ENCODE peak calls at places on chromosome 5, in four cellular contexts. I, Q, X and F are unnamed samples.

GRCh38 chr5:171336486-171337206 is 27.6 kb downstream of the TLX3 start:
- DNase-seq in I (no peak), Q (no peak), X (no peak), F (peak; percentile 51)

GRCh38 chr5:42756630-42757601 is at the start of gene CCDC152:
- DNase-seq in I (no peak), Q (peak; percentile 11), X (no peak), F (peak; percentile 78)

GRCh38 chr5:149526855-149527590 is 24.2 kb downstream of the CSNK1A1 start:
- DNase-seq in I (no peak), Q (no peak), X (no peak), F (no peak)

GRCh38 chr5:40046792-40047191 is 622.0 kb upstream of the DAB2 start:
- DNase-seq in I (no peak), Q (no peak), X (no peak), F (no peak)

GRCh38 chr5:177984565-177985166 is 11.4 kb downstream of the PROP1 start:
- DNase-seq in I (no peak), Q (no peak), X (no peak), F (peak; percentile 36)

GRCh38 chr5:110815916-110816605 is 77.3 kb downstream of the SLC25A46 start:
- DNase-seq in I (no peak), Q (no peak), X (no peak), F (no peak)

GRCh38 chr5:38878391-38879090 is 32.7 kb downstream of the OSMR start:
- DNase-seq in I (no peak), Q (no peak), X (no peak), F (no peak)

GRCh38 chr5:88480766-88481499 is 212.3 kb upstream of the TMEM161B start:
- DNase-seq in I (no peak), Q (no peak), X (no peak), F (no peak)

GRCh38 chr5:179129607-179130071 is 69.5 kb downstream of the ZNF354C start:
- DNase-seq in I (no peak), Q (no peak), X (no peak), F (no peak)

GRCh38 chr5:56564451-56565223 is 250.7 kb upstream of the MAP3K1 start:
- DNase-seq in I (no peak), Q (no peak), X (peak; percentile 19), F (no peak)

GRCh38 chr5:25427233-25427632 is 782.5 kb upstream of the CDH10 start:
- DNase-seq in I (no peak), Q (no peak), X (no peak), F (no peak)

GRCh38 chr5:126124706-126125345 is 298.4 kb upstream of the GRAMD2B start:
- DNase-seq in I (no peak), Q (no peak), X (no peak), F (no peak)

GRCh38 chr5:108564441-108564840 is 182.5 kb upstream of the FBXL17 start:
- DNase-seq in I (no peak), Q (no peak), X (no peak), F (no peak)

GRCh38 chr5:11384441-11385250 is 519.6 kb downstream of the CTNND2 start:
- DNase-seq in I (no peak), Q (no peak), X (no peak), F (peak; percentile 33)

GRCh38 chr5:112551437-112552018 is 132.5 kb upstream of the EPB41L4A start:
- DNase-seq in I (no peak), Q (peak; percentile 44), X (peak; percentile 39), F (no peak)

GRCh38 chr5:43075319-43076293 is 35.5 kb upstream of the ANXA2R start:
- DNase-seq in I (no peak), Q (peak; percentile 58), X (no peak), F (no peak)

GRCh38 chr5:145941677-145942130 is 5.3 kb downstream of the SH3RF2 start:
- DNase-seq in I (no peak), Q (no peak), X (no peak), F (no peak)

GRCh38 chr5:117692606-117693005 is 1118.0 kb upstream of the SEMA6A start:
- DNase-seq in I (no peak), Q (no peak), X (no peak), F (no peak)

GRCh38 chr5:99019812-99020697 is 91.2 kb upstream of the CHD1 start:
- DNase-seq in I (no peak), Q (no peak), X (peak; percentile 59), F (no peak)

GRCh38 chr5:38672059-38672791 is 115.8 kb upstream of the LIFR start:
- DNase-seq in I (no peak), Q (no peak), X (peak; percentile 64), F (no peak)

DNA sequence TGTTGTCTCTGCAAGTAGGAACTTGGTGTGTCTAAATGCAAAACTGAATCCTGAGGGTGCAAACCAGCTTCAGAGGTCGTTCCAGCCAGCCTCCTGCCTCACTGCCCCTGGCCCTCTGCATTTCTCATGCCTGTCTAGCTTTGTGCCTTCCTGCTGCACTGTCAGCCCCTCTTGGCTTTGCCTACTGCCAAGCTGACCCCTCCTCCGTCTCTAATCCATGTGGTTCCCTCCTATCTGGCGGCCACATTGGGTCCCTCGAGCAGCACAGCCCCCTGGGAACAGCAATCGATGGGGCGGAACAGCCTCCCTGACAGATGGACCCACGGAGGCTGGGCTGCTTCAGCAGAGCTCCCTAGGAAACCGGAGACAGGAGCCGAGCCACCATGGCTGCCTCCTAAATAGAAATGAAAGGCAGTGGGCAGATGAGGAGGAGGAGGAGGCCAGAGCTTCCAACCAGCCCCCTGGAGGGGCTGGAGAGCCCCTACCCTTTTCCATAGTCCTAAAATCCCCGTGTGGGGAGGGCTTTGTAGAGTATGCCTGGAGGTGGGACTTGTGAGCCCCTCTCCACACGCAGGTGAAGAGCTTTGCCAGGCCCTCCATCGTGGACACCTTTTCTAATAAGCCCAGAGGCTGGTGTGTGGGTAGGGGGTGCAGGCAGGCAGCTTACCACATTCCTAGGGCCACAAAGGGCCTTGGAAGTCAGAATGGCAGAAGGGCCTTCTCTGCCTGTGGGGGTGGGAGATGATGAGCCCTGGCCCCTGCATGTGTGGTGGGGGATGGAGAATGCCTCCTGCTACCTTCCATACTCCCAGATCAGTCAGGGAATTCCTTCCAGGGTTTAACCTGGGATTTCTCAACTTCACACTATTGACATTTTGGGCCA is 9.2 kb upstream of the CXXC5 start:
- DNase-seq in I (no peak), Q (no peak), X (no peak), F (no peak)
- TF ChIP-seq CBFB in I (no peak), Q (no peak), X (no peak), F (no peak)

DNA sequence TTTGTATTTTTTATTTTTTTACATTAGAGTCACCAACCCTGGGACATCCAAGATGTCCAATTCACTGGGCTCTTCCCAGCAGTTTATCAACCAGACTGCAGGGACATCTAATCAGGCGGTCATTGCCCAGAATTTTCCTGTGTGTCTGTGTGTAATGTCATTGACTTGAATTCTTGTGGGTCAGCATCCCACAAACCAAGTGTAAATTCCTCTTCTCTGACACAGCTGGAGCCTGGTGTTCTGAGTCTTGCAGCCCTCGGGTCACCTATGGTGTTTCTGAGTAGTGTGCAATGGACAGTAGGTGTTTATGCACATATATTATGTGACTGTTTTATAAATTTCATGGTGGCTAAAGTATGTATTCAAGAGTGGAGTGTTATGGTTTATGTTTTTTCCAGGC is 815.7 kb downstream of the SEMA5A start:
- DNase-seq in I (no peak), Q (no peak), X (no peak), F (no peak)
- TF ChIP-seq CBFB in I (no peak), Q (no peak), X (no peak), F (no peak)

GRCh38 chr5:61995486-61995885 is 310.5 kb upstream of the KIF2A start:
- DNase-seq in I (no peak), Q (no peak), X (no peak), F (no peak)

GRCh38 chr5:61993446-61994017 is 312.5 kb upstream of the KIF2A start:
- DNase-seq in I (no peak), Q (no peak), X (no peak), F (no peak)

GRCh38 chr5:61991426-61991825 is 314.6 kb upstream of the KIF2A start:
- DNase-seq in I (no peak), Q (no peak), X (peak; percentile 1), F (no peak)

GRCh38 chr5:61991861-61992260 is 314.1 kb upstream of the KIF2A start:
- DNase-seq in I (no peak), Q (no peak), X (no peak), F (no peak)
- TF ChIP-seq CBFB in I (no peak), Q (no peak), X (no peak), F (no peak)

GRCh38 chr5:92518318-92518913 is 1062.6 kb downstream of the NR2F1-AS1 start:
- DNase-seq in I (peak; percentile 26), Q (no peak), X (peak; percentile 12), F (no peak)
- TF ChIP-seq CBFB in I (no peak), Q (no peak), X (no peak), F (no peak)

GRCh38 chr5:32628049-32628803 is 42.9 kb downstream of the SUB1 start:
- DNase-seq in I (no peak), Q (no peak), X (peak; percentile 31), F (no peak)
- TF ChIP-seq CBFB in I (no peak), Q (no peak), X (no peak), F (no peak)

DNA sequence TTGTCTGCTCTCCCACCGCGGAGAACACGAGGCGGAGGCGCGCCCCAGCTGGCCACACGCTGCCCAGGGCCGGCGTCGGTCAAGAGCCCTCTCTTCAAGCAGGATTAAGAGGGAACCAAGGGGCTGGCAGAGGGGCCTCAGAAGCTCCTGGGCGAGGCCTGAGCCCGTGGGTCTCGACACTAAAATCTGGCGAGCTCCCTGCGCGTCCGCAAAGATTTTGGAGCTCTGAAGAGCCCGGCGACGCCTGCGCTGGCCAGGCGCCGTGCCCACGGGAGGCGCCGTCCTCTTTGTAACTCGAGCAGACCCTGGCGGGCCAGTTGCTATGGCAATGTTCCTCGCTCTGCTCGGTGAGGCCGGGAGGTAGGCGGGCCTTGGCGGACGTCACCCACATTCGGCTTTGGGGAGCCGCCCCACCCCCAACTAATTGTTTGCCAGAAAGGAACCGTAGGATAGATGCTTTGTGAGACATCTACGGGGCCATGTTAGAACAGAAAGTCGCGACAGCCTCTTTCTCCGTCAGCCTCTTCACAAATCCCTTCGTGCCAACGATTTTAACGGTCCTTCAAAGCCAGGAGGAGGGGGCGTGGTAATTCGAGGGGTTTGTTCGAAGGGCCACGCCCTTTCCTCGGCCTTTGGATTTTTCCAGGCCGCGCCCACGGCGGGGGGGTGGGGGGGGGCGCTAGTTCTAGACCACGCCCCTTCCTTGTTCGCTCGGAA is 735 bp upstream of the CNOT8 start:
- DNase-seq in I (peak; percentile 62), Q (peak; percentile 82), X (peak; percentile 93), F (peak; percentile 94)
- TF ChIP-seq CBFB in I (peak; percentile 29), Q (no peak), X (peak; percentile 76), F (no peak)

GRCh38 chr5:147176422-147176821 is 58.4 kb upstream of the STK32A start:
- DNase-seq in I (no peak), Q (no peak), X (no peak), F (no peak)

GRCh38 chr5:147174671-147175070 is 60.2 kb upstream of the STK32A start:
- DNase-seq in I (no peak), Q (no peak), X (no peak), F (no peak)

GRCh38 chr5:147175516-147176097 is 59.2 kb upstream of the STK32A start:
- DNase-seq in I (no peak), Q (no peak), X (peak; percentile 86), F (no peak)

GRCh38 chr5:147179555-147180147 is 55.2 kb upstream of the STK32A start:
- DNase-seq in I (no peak), Q (no peak), X (no peak), F (no peak)

GRCh38 chr5:147177125-147177840 is 57.5 kb upstream of the STK32A start:
- DNase-seq in I (no peak), Q (no peak), X (no peak), F (no peak)
- TF ChIP-seq CBFB in I (no peak), Q (no peak), X (no peak), F (no peak)

GRCh38 chr5:1032551-1033027 is 24.0 kb downstream of the NKD2 start:
- DNase-seq in I (no peak), Q (no peak), X (no peak), F (no peak)
- TF ChIP-seq CBFB in I (no peak), Q (no peak), X (no peak), F (no peak)